ENCODE peak calls at places on chromosomes 2 and 18, in eight cellular contexts. Q is heart left ventricle, J is adrenal gland, A is endothelial cell of umbilical vein, F is IMR-90, T is A549, Z is body of pancreas, N is esophagus squamous epithelium. D is an unnamed sample.

GRCh38 chr2:16271231-16271896 is 331.0 kb downstream of the MYCN start:
- DNase-seq in Q (no peak), J (no peak), A (no peak), F (no peak), T (no peak), Z (no peak), N (no peak), D (no peak)

GRCh38 chr18:28834889-28835288 is 658.0 kb upstream of the CDH2 start:
- DNase-seq in Q (no peak), J (no peak), A (peak), F (peak), T (peak), Z (no peak), N (no peak), D (peak)

GRCh38 chr18:10530852-10531251 is 5.0 kb downstream of the NAPG start:
- DNase-seq in Q (no peak), J (no peak), A (no peak), F (no peak), T (no peak), Z (no peak), N (no peak), D (no peak)

GRCh38 chr18:79493801-79494211 is 98.1 kb downstream of the NFATC1 start:
- DNase-seq in Q (no peak), J (peak), A (no peak), F (no peak), T (no peak), Z (peak), N (no peak), D (no peak)

GRCh38 chr2:228767196-228767595 is 503.9 kb downstream of the PID1 start:
- DNase-seq in Q (no peak), J (no peak), A (no peak), F (peak), T (no peak), Z (no peak), N (no peak), D (no peak)

GRCh38 chr2:85475801-85476610 is 57.5 kb downstream of the SH2D6 start:
- DNase-seq in Q (no peak), J (no peak), A (no peak), F (no peak), T (no peak), Z (no peak), N (no peak), D (no peak)

GRCh38 chr18:61993831-61994230 is 101.0 kb upstream of the RNF152 start:
- DNase-seq in Q (no peak), J (no peak), A (no peak), F (no peak), T (no peak), Z (no peak), N (no peak), D (no peak)

GRCh38 chr2:215617060-215617824 is 181.4 kb upstream of the FN1 start:
- DNase-seq in Q (no peak), J (no peak), A (no peak), F (no peak), T (no peak), Z (no peak), N (no peak), D (no peak)

GRCh38 chr2:25294573-25295462 is 46.9 kb downstream of the DNMT3A start:
- DNase-seq in Q (peak), J (peak), A (peak), F (peak), T (no peak), Z (peak), N (peak), D (peak)

GRCh38 chr2:39620067-39620466 is 45.6 kb upstream of the TMEM178A start:
- DNase-seq in Q (peak), J (peak), A (peak), F (peak), T (no peak), Z (peak), N (no peak), D (peak)

GRCh38 chr18:41075212-41075611 is 879.8 kb upstream of the PIK3C3 start:
- DNase-seq in Q (no peak), J (no peak), A (peak), F (peak), T (no peak), Z (no peak), N (no peak), D (no peak)

GRCh38 chr2:138183700-138184099 is 219.4 kb downstream of the HNMT start:
- DNase-seq in Q (no peak), J (no peak), A (no peak), F (no peak), T (no peak), Z (no peak), N (no peak), D (no peak)

GRCh38 chr2:128510701-128511100 is 192.0 kb upstream of the HS6ST1 start:
- DNase-seq in Q (no peak), J (no peak), A (no peak), F (peak), T (no peak), Z (no peak), N (no peak), D (no peak)

GRCh38 chr18:5294113-5294617 is 1.4 kb downstream of the ZBTB14 start:
- DNase-seq in Q (no peak), J (peak), A (peak), F (peak), T (no peak), Z (peak), N (peak), D (no peak)

GRCh38 chr2:227106845-227107759 is 56.9 kb downstream of the COL4A4 start:
- DNase-seq in Q (no peak), J (no peak), A (peak), F (peak), T (peak), Z (peak), N (no peak), D (peak)

GRCh38 chr2:74186038-74186437 is 7.4 kb upstream of the MOB1A start:
- DNase-seq in Q (no peak), J (peak), A (no peak), F (no peak), T (no peak), Z (no peak), N (no peak), D (no peak)

GRCh38 chr2:135164431-135164830 is 112.3 kb downstream of the RAB3GAP1 start:
- DNase-seq in Q (no peak), J (no peak), A (no peak), F (peak), T (no peak), Z (no peak), N (no peak), D (peak)

GRCh38 chr2:236622660-236623059 is 53.0 kb downstream of the ACKR3 start:
- DNase-seq in Q (no peak), J (no peak), A (no peak), F (no peak), T (no peak), Z (no peak), N (no peak), D (no peak)

GRCh38 chr2:138948070-138948539 is 167.9 kb upstream of the NXPH2 start:
- DNase-seq in Q (no peak), J (peak), A (peak), F (peak), T (no peak), Z (no peak), N (no peak), D (peak)

GRCh38 chr2:217707116-217707742 is 295.6 kb downstream of the TNS1 start:
- DNase-seq in Q (no peak), J (peak), A (no peak), F (peak), T (no peak), Z (no peak), N (no peak), D (no peak)

GRCh38 chr2:234690569-234691225 is 193.8 kb upstream of the ARL4C start:
- DNase-seq in Q (no peak), J (peak), A (peak), F (peak), T (no peak), Z (no peak), N (no peak), D (no peak)

GRCh38 chr2:148674063-148675020 is 29.8 kb downstream of the EPC2 start:
- DNase-seq in Q (no peak), J (no peak), A (peak), F (peak), T (peak), Z (peak), N (no peak), D (no peak)

GRCh38 chr2:230819433-230819832 is 45.3 kb upstream of the ITM2C start:
- DNase-seq in Q (no peak), J (no peak), A (no peak), F (no peak), T (no peak), Z (no peak), N (no peak), D (no peak)

GRCh38 chr2:230821261-230821990 is 43.3 kb upstream of the ITM2C start:
- DNase-seq in Q (no peak), J (no peak), A (no peak), F (no peak), T (no peak), Z (no peak), N (no peak), D (no peak)

GRCh38 chr2:230824406-230824978 is 40.2 kb upstream of the ITM2C start:
- DNase-seq in Q (no peak), J (peak), A (peak), F (peak), T (peak), Z (peak), N (no peak), D (peak)

GRCh38 chr2:230823264-230823964 is 41.3 kb upstream of the ITM2C start:
- DNase-seq in Q (no peak), J (no peak), A (no peak), F (no peak), T (no peak), Z (no peak), N (no peak), D (no peak)

DNA sequence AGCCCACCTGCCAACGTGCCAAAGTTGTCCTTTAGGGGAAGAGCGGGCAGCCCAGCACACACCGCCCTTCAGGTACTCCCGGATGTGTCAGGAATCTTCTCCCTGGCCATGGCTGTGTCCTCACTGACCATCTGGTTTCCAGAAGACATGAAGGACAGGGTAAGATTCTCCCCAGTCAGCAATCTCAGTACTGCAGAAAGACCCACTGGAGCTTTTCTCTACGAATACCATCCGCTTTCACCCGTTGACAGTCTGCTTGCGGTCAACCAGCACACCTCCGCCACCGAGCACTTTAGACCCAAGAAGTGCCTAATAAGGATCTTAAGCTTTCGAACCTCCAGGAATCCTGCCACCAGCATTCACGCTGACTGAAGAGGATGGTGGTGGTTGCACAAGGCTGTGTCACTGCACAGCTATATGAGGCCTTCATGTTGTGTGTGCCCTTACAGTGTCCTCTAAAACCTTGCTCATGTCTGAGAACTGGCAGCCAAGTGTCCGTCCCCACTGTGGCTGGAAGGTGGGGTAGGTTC is 42.7 kb upstream of the ITM2C start:
- DNase-seq in Q (no peak), J (no peak), A (no peak), F (no peak), T (no peak), Z (no peak), N (no peak), D (no peak)
- TF ChIP-seq POLR2A in Q (no peak), J (no peak), A (no peak), F (no peak), T (no peak), Z (no peak), N (no peak), D (no peak)

DNA sequence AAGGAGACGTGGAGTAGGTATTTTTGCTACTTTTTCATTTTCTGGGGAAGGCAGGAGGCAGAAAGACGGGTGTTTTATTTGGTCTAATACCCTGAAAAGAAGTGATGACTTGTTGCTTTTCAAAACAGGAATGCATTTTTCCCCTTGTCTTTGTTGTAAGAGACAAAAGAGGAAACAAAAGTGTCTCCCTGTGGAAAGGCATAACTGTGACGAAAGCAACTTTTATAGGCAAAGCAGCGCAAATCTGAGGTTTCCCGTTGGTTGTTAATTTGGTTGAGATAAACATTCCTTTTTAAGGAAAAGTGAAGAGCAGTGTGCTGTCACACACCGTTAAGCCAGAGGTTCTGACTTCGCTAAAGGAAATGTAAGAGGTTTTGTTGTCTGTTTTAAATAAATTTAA is 3.4 kb downstream of the FZD7 start:
- DNase-seq in Q (no peak), J (no peak), A (no peak), F (peak), T (no peak), Z (no peak), N (no peak), D (no peak)
- TF ChIP-seq POLR2A in Q (no peak), J (no peak), A (no peak), F (no peak), T (no peak), Z (no peak), N (no peak), D (no peak)

GRCh38 chr2:175183674-175184073 is 2.2 kb upstream of the ATP5MC3 start:
- DNase-seq in Q (no peak), J (no peak), A (no peak), F (no peak), T (no peak), Z (no peak), N (no peak), D (no peak)

GRCh38 chr2:175176624-175177023 is 4.9 kb downstream of the ATP5MC3 start:
- DNase-seq in Q (no peak), J (no peak), A (no peak), F (no peak), T (no peak), Z (no peak), N (no peak), D (no peak)

GRCh38 chr2:175181877-175182308 is 383 bp upstream of the ATP5MC3 start:
- DNase-seq in Q (no peak), J (no peak), A (no peak), F (no peak), T (peak), Z (no peak), N (no peak), D (no peak)

GRCh38 chr2:175181104-175181876 is at the start of gene ATP5MC3:
- DNase-seq in Q (peak), J (peak), A (peak), F (peak), T (peak), Z (peak), N (peak), D (peak)

DNA sequence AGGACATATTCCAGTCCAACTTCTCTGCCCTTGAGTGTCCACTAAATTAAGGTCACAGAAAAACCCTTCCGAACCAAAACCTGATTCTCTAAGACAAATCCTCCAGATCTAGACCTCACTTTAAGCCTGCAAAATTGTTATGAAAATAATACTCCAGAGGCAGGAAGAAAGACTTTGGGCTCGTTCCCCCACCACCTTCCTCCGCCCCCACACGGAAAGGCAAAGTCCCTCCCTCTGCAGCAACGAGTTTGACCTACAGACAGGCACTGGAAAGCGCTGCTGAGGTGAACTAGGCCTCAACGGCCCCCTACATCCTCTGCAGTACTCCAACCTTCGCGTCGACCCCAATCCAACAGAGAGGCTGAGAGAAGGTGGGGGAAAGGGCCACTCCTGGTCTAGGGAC is 808 bp downstream of the ATP5MC3 start:
- DNase-seq in Q (no peak), J (peak), A (peak), F (peak), T (peak), Z (peak), N (no peak), D (no peak)
- TF ChIP-seq POLR2A in Q (no peak), J (no peak), A (no peak), F (no peak), T (no peak), Z (no peak), N (no peak), D (peak)

GRCh38 chr2:141639809-141640208 is 491.0 kb downstream of the LRP1B start:
- DNase-seq in Q (no peak), J (no peak), A (no peak), F (no peak), T (no peak), Z (no peak), N (no peak), D (no peak)
- TF ChIP-seq POLR2A in Q (no peak), J (no peak), A (no peak), F (no peak), T (no peak), Z (no peak), N (no peak), D (no peak)

GRCh38 chr18:12659904-12660605 is 2.1 kb upstream of the SPIRE1 start:
- DNase-seq in Q (no peak), J (peak), A (peak), F (peak), T (peak), Z (peak), N (no peak), D (peak)

GRCh38 chr18:12657048-12657848 is 659 bp downstream of the SPIRE1 start:
- DNase-seq in Q (peak), J (peak), A (peak), F (peak), T (peak), Z (peak), N (no peak), D (peak)

GRCh38 chr18:12654971-12655370 is 2.9 kb downstream of the SPIRE1 start:
- DNase-seq in Q (no peak), J (no peak), A (no peak), F (no peak), T (no peak), Z (no peak), N (no peak), D (no peak)

GRCh38 chr18:12656671-12657047 is 1.2 kb downstream of the SPIRE1 start:
- DNase-seq in Q (no peak), J (no peak), A (peak), F (peak), T (no peak), Z (no peak), N (no peak), D (peak)

GRCh38 chr18:12657849-12658829 is at the start of gene SPIRE1:
- DNase-seq in Q (peak), J (peak), A (peak), F (peak), T (peak), Z (peak), N (no peak), D (peak)
- TF ChIP-seq POLR2A in Q (peak), J (peak), A (peak), F (no peak), T (peak), Z (peak), N (no peak), D (peak)

GRCh38 chr18:35343936-35344735 is at the start of gene ZNF24:
- DNase-seq in Q (peak), J (peak), A (peak), F (peak), T (peak), Z (peak), N (peak), D (peak)
- TF ChIP-seq POLR2A in Q (peak), J (peak), A (peak), F (peak), T (peak), Z (peak), N (no peak), D (peak)

GRCh38 chr2:68467077-68467960 is at the start of the genes APLF and FBXO48:
- DNase-seq in Q (peak), J (peak), A (peak), F (peak), T (peak), Z (peak), N (peak), D (peak)
- TF ChIP-seq POLR2A in Q (peak), J (peak), A (peak), F (peak), T (peak), Z (peak), N (no peak), D (peak)

GRCh38 chr2:219387284-219388126 is at the start of gene DNPEP:
- DNase-seq in Q (peak), J (peak), A (peak), F (peak), T (peak), Z (peak), N (peak), D (peak)
- TF ChIP-seq POLR2A in Q (peak), J (peak), A (peak), F (peak), T (peak), Z (peak), N (no peak), D (peak)

DNA sequence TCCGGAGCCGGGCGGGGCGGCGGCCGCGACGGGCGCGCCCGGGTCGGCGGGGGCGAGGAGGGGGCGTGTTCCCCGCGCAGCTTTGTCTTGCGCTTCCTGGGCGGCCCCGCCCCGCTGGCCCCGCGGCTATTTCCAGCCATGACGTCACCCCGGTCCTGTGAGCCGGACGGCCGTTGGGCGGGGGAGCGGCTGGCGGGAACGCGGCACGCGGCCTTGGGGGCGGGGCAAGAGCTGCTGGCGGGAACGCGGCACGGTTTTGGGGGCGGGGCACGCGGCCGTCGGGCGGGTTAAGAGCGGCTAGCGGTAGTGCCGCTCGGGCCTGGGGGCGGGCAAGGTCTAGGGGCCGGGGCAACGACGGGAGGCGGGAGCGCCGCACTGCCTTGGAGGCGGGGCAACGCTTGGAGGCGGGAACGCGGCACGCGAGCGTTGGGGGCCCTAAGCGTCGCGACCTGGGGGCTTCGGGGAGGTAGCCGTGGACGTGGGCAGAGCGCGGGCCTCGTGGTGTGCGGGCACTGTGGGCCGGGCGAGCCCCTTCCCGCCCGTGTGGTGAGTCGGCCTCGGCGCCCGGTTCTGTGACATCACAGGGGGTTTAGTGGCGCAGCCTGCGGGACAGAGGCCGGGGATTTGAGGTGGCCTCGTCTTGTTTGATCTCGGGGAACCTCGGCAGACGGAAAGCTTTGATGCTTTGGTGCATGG is 704 bp downstream of the KLF11 start:
- DNase-seq in Q (peak), J (peak), A (peak), F (peak), T (peak), Z (peak), N (peak), D (peak)
- TF ChIP-seq POLR2A in Q (peak), J (peak), A (no peak), F (no peak), T (no peak), Z (peak), N (no peak), D (no peak)